ENCODE peak calls at places on chromosomes 7 and 10, in eight cellular contexts. Q, S, E, U, D, H, B and X are unnamed samples.

GRCh38 chr7:96045919-96046318 is 273.6 kb downstream of the DYNC1I1 start:
- DNase-seq in E (no peak), B (no peak), D (no peak), S (no peak), H (no peak), Q (no peak), U (no peak), X (no peak)

GRCh38 chr10:72063703-72064391 is 24.5 kb downstream of the SPOCK2 start:
- DNase-seq in S (no peak), B (no peak), H (no peak), E (no peak), U (no peak), D (no peak), Q (no peak), X (no peak)

GRCh38 chr7:138785587-138786437 is 12.0 kb upstream of the TMEM213 start:
- DNase-seq in S (no peak), B (peak; percentile 21), U (no peak), D (no peak), H (no peak), E (peak; percentile 15), Q (no peak), X (peak; percentile 17)

GRCh38 chr7:28502408-28502807 is 90.1 kb downstream of the CREB5 start:
- DNase-seq in B (no peak), Q (no peak), D (no peak), H (no peak), U (no peak), S (no peak), E (no peak), X (no peak)

GRCh38 chr10:13322615-13323148 is 22.8 kb upstream of the PHYH start:
- DNase-seq in D (no peak), B (no peak), Q (no peak), S (no peak), H (no peak), U (no peak), E (no peak), X (no peak)

GRCh38 chr10:76581685-76582084 is 1055.9 kb downstream of the KCNMA1 start:
- DNase-seq in Q (no peak), H (no peak), S (no peak), B (no peak), E (no peak), D (no peak), U (no peak), X (no peak)

GRCh38 chr10:34405611-34406462 is 409.3 kb downstream of the PARD3 start:
- DNase-seq in Q (no peak), U (no peak), E (peak; percentile 35), S (no peak), H (no peak), B (peak; percentile 48), D (no peak), X (no peak)

GRCh38 chr7:142454862-142455261 is 197.0 kb upstream of the PRSS58 start:
- DNase-seq in Q (no peak), E (no peak), D (no peak), H (peak; percentile 53), S (no peak), U (no peak), B (no peak), X (no peak)

GRCh38 chr7:47361746-47362215 is 220.1 kb downstream of the TNS3 start:
- DNase-seq in U (peak; percentile 3), D (peak; percentile 74), S (peak; percentile 45), H (peak; percentile 62), B (peak; percentile 93), E (peak; percentile 72), Q (no peak), X (peak; percentile 78)

GRCh38 chr10:69801434-69802315 is at the start of gene COL13A1:
- DNase-seq in E (peak; percentile 82), H (peak; percentile 59), Q (no peak), D (peak; percentile 61), U (no peak), S (peak; percentile 50), B (peak; percentile 68), X (peak; percentile 55)

GRCh38 chr10:361203-362135 is 226.2 kb downstream of the ZMYND11 start:
- DNase-seq in H (no peak), U (no peak), Q (no peak), B (no peak), D (no peak), S (no peak), E (no peak), X (no peak)

GRCh38 chr10:45151467-45152214 is 150.9 kb downstream of the ZNF22 start:
- DNase-seq in Q (no peak), S (no peak), D (no peak), H (no peak), B (no peak), E (no peak), U (no peak), X (no peak)

GRCh38 chr7:93148135-93148534 is at the start of gene SAMD9L:
- DNase-seq in E (peak; percentile 51), U (no peak), H (no peak), D (no peak), Q (no peak), S (no peak), B (no peak), X (no peak)